ENCODE peak calls at places on chromosomes 12 and 14, in ten cellular contexts. T is stimulated activated CD4-positive, alpha-beta T cell treated with anti-CD3 and anti-CD28 coated beads, Interleukin-1b, Interleukin-23, amount 100 ng/mL, for 48 hours; P is Kasumi-1; Y is HTR-8/SVneo; M is SHP77 treated with DMSO at 0.1 percent for 48 hours; E is glomerular endothelial cell; U is Karpas-422; H is T-helper 2 cell; L is neural crest cell; K is GM04504. B is an unnamed sample.

GRCh38 chr12:131380220-131380957 is 330.5 kb upstream of the SFSWAP start:
- DNase-seq in E (no peak), K (no peak), H (no peak), P (no peak), M (no peak), U (no peak), L (no peak), T (no peak), Y (no peak), B (no peak)

GRCh38 chr12:3913278-3913677 is 40.1 kb upstream of the PARP11 start:
- DNase-seq in L (no peak), H (no peak), E (no peak), M (no peak), T (peak), P (no peak), K (no peak), U (no peak), Y (no peak), B (no peak)

GRCh38 chr12:55812088-55812487 is 5.4 kb downstream of the SARNP start:
- DNase-seq in U (no peak), E (no peak), P (no peak), H (no peak), L (no peak), T (no peak), K (no peak), Y (no peak), M (no peak), B (no peak)

GRCh38 chr12:71162832-71163711 is 5.3 kb upstream of the TSPAN8 start:
- DNase-seq in P (no peak), E (no peak), H (no peak), L (no peak), K (no peak), T (no peak), U (no peak), M (no peak), Y (no peak), B (no peak)

GRCh38 chr12:82425241-82425640 is 66.9 kb downstream of the METTL25 start:
- DNase-seq in L (no peak), T (no peak), Y (no peak), U (no peak), E (no peak), H (no peak), P (no peak), M (no peak), K (no peak), B (no peak)

GRCh38 chr14:94028450-94028826 is 2.3 kb downstream of the OTUB2 start:
- DNase-seq in P (peak), U (no peak), K (no peak), T (no peak), M (no peak), E (no peak), L (no peak), Y (no peak), H (peak), B (no peak)

GRCh38 chr14:104139460-104140212 is 1.2 kb downstream of the KIF26A start:
- DNase-seq in T (no peak), P (no peak), E (no peak), K (no peak), H (no peak), U (no peak), Y (no peak), M (no peak), L (no peak), B (no peak)

GRCh38 chr12:94545937-94546771 is 86.5 kb upstream of the CEP83 start:
- DNase-seq in M (no peak), H (peak), E (no peak), L (peak), P (no peak), Y (peak), T (no peak), U (peak), K (peak), B (no peak)

GRCh38 chr14:99672506-99673327 is 11.4 kb upstream of the CYP46A1 start:
- DNase-seq in H (peak), K (no peak), U (no peak), Y (no peak), E (no peak), T (no peak), M (no peak), P (peak), L (no peak), B (peak)

GRCh38 chr12:112809684-112810083 is 18.1 kb downstream of the RPH3A start:
- DNase-seq in H (no peak), T (no peak), M (no peak), U (no peak), L (no peak), P (no peak), E (no peak), K (no peak), Y (no peak), B (no peak)

GRCh38 chr14:40197344-40197743 is 765.1 kb upstream of the FBXO33 start:
- DNase-seq in L (no peak), M (no peak), H (no peak), E (no peak), P (no peak), U (no peak), Y (no peak), T (no peak), K (no peak), B (no peak)

GRCh38 chr12:48004039-48004940 is at the start of gene COL2A1:
- DNase-seq in U (no peak), M (no peak), Y (peak), H (peak), E (no peak), P (peak), K (no peak), T (no peak), L (peak), B (peak)

GRCh38 chr12:77354766-77355362 is 289.5 kb upstream of the E2F7 start:
- DNase-seq in Y (no peak), P (no peak), U (no peak), T (no peak), L (no peak), K (no peak), E (no peak), M (no peak), H (no peak), B (no peak)

GRCh38 chr14:71395151-71395604 is 487.9 kb downstream of the PCNX1 start:
- DNase-seq in P (no peak), Y (no peak), U (no peak), M (no peak), E (no peak), T (no peak), K (peak), L (no peak), H (peak), B (no peak)

GRCh38 chr12:72602616-72603015 is 330.4 kb downstream of the TRHDE start:
- DNase-seq in K (no peak), E (no peak), L (no peak), U (no peak), P (no peak), M (no peak), H (no peak), T (no peak), Y (no peak), B (no peak)

GRCh38 chr14:103057372-103058208 is at the start of gene CDC42BPB:
- DNase-seq in U (no peak), T (peak), H (peak), L (peak), M (peak), Y (peak), K (peak), E (no peak), P (no peak), B (peak)

GRCh38 chr14:92495041-92495440 is 18.5 kb upstream of the RIN3 start:
- DNase-seq in E (no peak), K (no peak), L (no peak), U (no peak), T (no peak), M (no peak), P (peak), H (no peak), Y (peak), B (no peak)

GRCh38 chr12:57456145-57456700 is 1.1 kb downstream of the INHBE start:
- DNase-seq in M (no peak), T (peak), E (no peak), U (peak), P (peak), L (peak), Y (peak), H (peak), K (no peak), B (peak)

GRCh38 chr14:76754586-76754985 is 6.7 kb upstream of the VASH1 start:
- DNase-seq in P (no peak), E (no peak), Y (no peak), T (no peak), M (no peak), K (no peak), H (no peak), U (no peak), L (no peak), B (no peak)

GRCh38 chr14:104537613-104537988 is 42.0 kb upstream of the C14orf180 start:
- DNase-seq in P (no peak), K (no peak), U (no peak), M (no peak), H (no peak), E (no peak), Y (no peak), L (no peak), T (no peak), B (no peak)

GRCh38 chr14:75292016-75292646 is 13.5 kb downstream of the FOS start:
- DNase-seq in U (no peak), M (no peak), H (no peak), Y (no peak), E (no peak), T (no peak), L (no peak), K (no peak), P (no peak), B (no peak)

GRCh38 chr14:65349100-65349499 is 63.4 kb upstream of the FUT8 start:
- DNase-seq in E (no peak), L (no peak), P (no peak), T (no peak), Y (no peak), K (no peak), U (no peak), M (no peak), H (no peak), B (no peak)

GRCh38 chr14:64951291-64951690 is 8.7 kb upstream of the GPX2 start:
- DNase-seq in H (no peak), E (no peak), Y (no peak), K (no peak), L (no peak), M (no peak), T (no peak), U (no peak), P (no peak), B (no peak)

GRCh38 chr12:968561-968960 is 19.1 kb upstream of the RAD52 start:
- DNase-seq in L (no peak), K (no peak), Y (no peak), M (no peak), U (no peak), E (no peak), H (no peak), P (no peak), T (no peak), B (no peak)

GRCh38 chr12:42145552-42146215 is 1.0 kb upstream of the GXYLT1 start:
- DNase-seq in U (peak), E (no peak), L (no peak), P (no peak), K (no peak), H (no peak), T (no peak), Y (no peak), M (no peak), B (no peak)

GRCh38 chr12:122094735-122095561 is 16.4 kb downstream of the MLXIP start:
- DNase-seq in H (peak), E (no peak), U (peak), P (no peak), L (no peak), T (no peak), K (no peak), M (no peak), Y (no peak), B (peak)

GRCh38 chr12:108800591-108800990 is 56.8 kb downstream of the SSH1 start:
- DNase-seq in M (no peak), L (no peak), Y (no peak), U (no peak), H (no peak), K (no peak), T (no peak), P (no peak), E (no peak), B (no peak)

GRCh38 chr12:83197483-83197914 is 510.8 kb downstream of the TMTC2 start:
- DNase-seq in T (no peak), U (no peak), K (no peak), P (no peak), L (no peak), E (no peak), H (no peak), Y (no peak), M (no peak), B (no peak)

B was measured in CD4-positive, alpha-beta memory T cell.